ENCODE peak calls at places on chromosome 1, in five cellular contexts. One of them, this sample, is unnamed.

GRCh38 chr1:197731449-197731848 is 43.8 kb downstream of the DENND1B start:
- DNase-seq in NCI-H345: no peak
- DNase-seq in T follicular helper cell: no peak
- DNase-seq in colonic mucosa: no peak
- DNase-seq in NCI-H2029: no peak
- DNase-seq in this sample: no peak

GRCh38 chr1:202207292-202207691 is 13.7 kb downstream of the LGR6 start:
- DNase-seq in NCI-H345: no peak
- DNase-seq in T follicular helper cell: no peak
- DNase-seq in colonic mucosa: no peak
- DNase-seq in NCI-H2029: no peak
- DNase-seq in this sample: no peak

GRCh38 chr1:36207339-36207738 is 16.9 kb upstream of the THRAP3 start:
- DNase-seq in NCI-H345: no peak
- DNase-seq in T follicular helper cell: no peak
- DNase-seq in colonic mucosa: no peak
- DNase-seq in NCI-H2029: peak
- DNase-seq in this sample: peak

GRCh38 chr1:11880181-11880575 is 21.4 kb upstream of the NPPB start:
- DNase-seq in NCI-H345: no peak
- DNase-seq in T follicular helper cell: no peak
- DNase-seq in colonic mucosa: no peak
- DNase-seq in NCI-H2029: no peak
- DNase-seq in this sample: no peak

GRCh38 chr1:159924791-159925712 is at the start of gene TAGLN2:
- DNase-seq in NCI-H345: no peak
- DNase-seq in T follicular helper cell: peak
- DNase-seq in colonic mucosa: peak
- DNase-seq in NCI-H2029: peak
- DNase-seq in this sample: peak

GRCh38 chr1:116476321-116476720 is 94.5 kb downstream of the CD58 start:
- DNase-seq in NCI-H345: no peak
- DNase-seq in T follicular helper cell: no peak
- DNase-seq in colonic mucosa: peak
- DNase-seq in NCI-H2029: no peak
- DNase-seq in this sample: no peak

GRCh38 chr1:182652933-182653332 is 31.5 kb downstream of the RGS8 start:
- DNase-seq in NCI-H345: no peak
- DNase-seq in T follicular helper cell: no peak
- DNase-seq in colonic mucosa: no peak
- DNase-seq in NCI-H2029: no peak
- DNase-seq in this sample: no peak

GRCh38 chr1:59455206-59455605 is 158.3 kb downstream of the FGGY start:
- DNase-seq in NCI-H345: no peak
- DNase-seq in T follicular helper cell: no peak
- DNase-seq in colonic mucosa: no peak
- DNase-seq in NCI-H2029: no peak
- DNase-seq in this sample: no peak

GRCh38 chr1:88917321-88918025 is 26.1 kb upstream of the GTF2B start:
- DNase-seq in NCI-H345: no peak
- DNase-seq in T follicular helper cell: no peak
- DNase-seq in colonic mucosa: no peak
- DNase-seq in NCI-H2029: no peak
- DNase-seq in this sample: no peak

GRCh38 chr1:178725603-178726517 is 816 bp downstream of the RALGPS2 start:
- DNase-seq in NCI-H345: peak
- DNase-seq in T follicular helper cell: peak
- DNase-seq in colonic mucosa: peak
- DNase-seq in NCI-H2029: no peak
- DNase-seq in this sample: peak

GRCh38 chr1:232697191-232697590 is 67.3 kb upstream of the SIPA1L2 start:
- DNase-seq in NCI-H345: no peak
- DNase-seq in T follicular helper cell: no peak
- DNase-seq in colonic mucosa: peak
- DNase-seq in NCI-H2029: no peak
- DNase-seq in this sample: no peak

This sample was measured in GM20000.